ENCODE peak calls at places on chromosomes 16 and 17, in six cellular contexts. G, L, A, T, V and F are unnamed samples.

GRCh38 chr17:8820311-8821010 is 21.3 kb upstream of the MFSD6L start:
- DNase-seq in A (no peak), L (no peak), V (no peak), T (no peak), G (no peak), F (no peak)

GRCh38 chr16:20720251-20720650 is 21.4 kb downstream of the THUMPD1 start:
- DNase-seq in T (no peak), L (no peak), V (no peak), G (no peak), A (no peak), F (no peak)

GRCh38 chr16:69563605-69564580 is 1.9 kb upstream of the NFAT5 start:
- DNase-seq in V (no peak), A (peak; percentile 92), L (peak; percentile 54), T (peak; percentile 96), G (peak; percentile 32), F (peak; percentile 30)

GRCh38 chr17:42459983-42460300 is 1.3 kb downstream of the ATP6V0A1 start:
- DNase-seq in G (peak; percentile 29), V (no peak), T (peak; percentile 56), L (no peak), A (peak; percentile 27), F (no peak)

GRCh38 chr17:2090804-2091534 is 36.1 kb downstream of the HIC1 start:
- DNase-seq in A (peak; percentile 74), T (peak; percentile 11), V (peak; percentile 75), L (no peak), G (no peak), F (no peak)

GRCh38 chr16:4702466-4702808 is 9.1 kb downstream of the NUDT16L1 start:
- DNase-seq in G (no peak), A (no peak), V (no peak), L (no peak), T (no peak), F (no peak)

GRCh38 chr16:66911112-66911511 is 7.6 kb downstream of the CDH16 start:
- DNase-seq in G (no peak), V (no peak), L (no peak), T (peak; percentile 43), A (no peak), F (no peak)

GRCh38 chr16:19288872-19289799 is 3.6 kb downstream of the CLEC19A start:
- DNase-seq in A (peak; percentile 36), L (no peak), T (no peak), V (no peak), G (no peak), F (no peak)

GRCh38 chr17:78281249-78281865 is 49.9 kb downstream of the TMEM235 start:
- DNase-seq in V (no peak), T (no peak), L (no peak), A (no peak), G (no peak), F (no peak)

GRCh38 chr16:56838622-56839337 is 26.2 kb upstream of the SLC12A3 start:
- DNase-seq in V (no peak), T (no peak), L (no peak), A (no peak), G (no peak), F (no peak)

GRCh38 chr17:29593546-29594440 is 861 bp downstream of the ANKRD13B start:
- DNase-seq in G (no peak), T (peak; percentile 66), V (no peak), A (peak; percentile 89), L (no peak), F (no peak)

GRCh38 chr16:87431926-87432325 is 39.8 kb downstream of the MAP1LC3B start:
- DNase-seq in A (no peak), T (no peak), L (no peak), V (no peak), G (no peak), F (no peak)

GRCh38 chr17:40035162-40035559 is 19.0 kb downstream of the MED24 start:
- DNase-seq in T (peak; percentile 47), G (no peak), A (peak; percentile 88), L (no peak), V (no peak), F (no peak)

GRCh38 chr17:58741121-58741625 is 14.5 kb upstream of the PPM1E start:
- DNase-seq in A (no peak), L (no peak), G (no peak), T (no peak), V (no peak), F (no peak)

GRCh38 chr17:33603794-33604193 is 310.7 kb upstream of the ASIC2 start:
- DNase-seq in G (no peak), T (no peak), A (no peak), V (no peak), L (no peak), F (no peak)

GRCh38 chr16:87806608-87807546 is 41.1 kb upstream of the KLHDC4 start:
- DNase-seq in A (no peak), T (peak; percentile 94), G (peak; percentile 39), L (peak; percentile 58), V (no peak), F (peak; percentile 16)

GRCh38 chr17:81713556-81714411 is 1.7 kb downstream of the SLC25A10 start:
- DNase-seq in L (no peak), T (no peak), G (no peak), A (peak; percentile 62), V (no peak), F (no peak)

GRCh38 chr17:14373587-14374259 is 72.8 kb downstream of the HS3ST3B1 start:
- DNase-seq in A (no peak), V (no peak), G (no peak), L (no peak), T (no peak), F (no peak)

GRCh38 chr17:80364091-80364691 is 50.8 kb upstream of the ENDOV start:
- DNase-seq in T (peak; percentile 52), A (peak; percentile 63), V (no peak), G (no peak), L (no peak), F (no peak)

GRCh38 chr16:49277386-49277742 is 4.3 kb downstream of the CBLN1 start:
- DNase-seq in G (no peak), V (no peak), T (no peak), A (peak; percentile 46), L (no peak), F (no peak)

GRCh38 chr16:76214856-76215255 is 62.3 kb upstream of the CNTNAP4 start:
- DNase-seq in G (no peak), A (no peak), T (no peak), L (no peak), V (no peak), F (no peak)

GRCh38 chr17:78532922-78533640 is 44.1 kb downstream of the DNAH17 start:
- DNase-seq in V (no peak), G (no peak), T (no peak), L (no peak), A (no peak), F (no peak)

GRCh38 chr16:58684001-58684353 is 593 bp downstream of the SLC38A7 start:
- DNase-seq in L (no peak), T (peak; percentile 20), G (no peak), A (no peak), V (no peak), F (no peak)

GRCh38 chr16:81513204-81514040 is 68.8 kb downstream of the CMIP start:
- DNase-seq in A (peak; percentile 48), G (no peak), L (no peak), T (no peak), V (peak; percentile 49), F (no peak)